ENCODE peak calls at places on chromosome 5, in eight cellular contexts. Q is astrocyte of the hippocampus, F is GM04503, R is memory B cell, W is ACHN, P is body of pancreas, N is HT1080, L is Peyer's patch. U is an unnamed sample.

GRCh38 chr5:157918811-157919742 is 60.1 kb upstream of the CLINT1 start:
- DNase-seq in R (peak; percentile 11), N (no peak), F (no peak), P (no peak), W (no peak), L (no peak), Q (no peak), U (no peak)

GRCh38 chr5:77893225-77893860 is 117.2 kb upstream of the TBCA start:
- DNase-seq in Q (peak; percentile 96), W (peak; percentile 85), N (peak; percentile 98), F (peak; percentile 94), L (no peak), R (no peak), P (no peak), U (no peak)

GRCh38 chr5:38330207-38330606 is 71.8 kb downstream of the EGFLAM start:
- DNase-seq in L (no peak), P (no peak), F (peak; percentile 34), Q (peak; percentile 48), R (no peak), W (no peak), N (peak; percentile 78), U (no peak)

GRCh38 chr5:73440262-73440661 is 8.3 kb downstream of the FOXD1 start:
- DNase-seq in L (no peak), F (no peak), N (no peak), Q (no peak), W (no peak), P (no peak), R (no peak), U (no peak)

GRCh38 chr5:181107699-181108098 is 23.3 kb downstream of the OR2V1 start:
- DNase-seq in P (no peak), N (no peak), Q (no peak), W (no peak), R (no peak), F (no peak), L (no peak), U (no peak)

GRCh38 chr5:94702729-94703128 is 84.3 kb downstream of the SLF1 start:
- DNase-seq in W (no peak), Q (no peak), F (no peak), R (no peak), P (no peak), L (no peak), N (no peak), U (no peak)

GRCh38 chr5:10485142-10485795 is 43.6 kb downstream of the ROPN1L start:
- DNase-seq in Q (peak; percentile 93), P (no peak), L (no peak), N (peak; percentile 48), R (no peak), F (no peak), W (no peak), U (no peak)

GRCh38 chr5:2653991-2654390 is 97.5 kb downstream of the IRX2 start:
- DNase-seq in R (no peak), L (no peak), Q (no peak), W (no peak), F (no peak), P (no peak), N (no peak), U (no peak)

GRCh38 chr5:14147210-14147609 is 4.1 kb downstream of the TRIO start:
- DNase-seq in W (no peak), N (no peak), P (no peak), R (no peak), Q (no peak), L (no peak), F (no peak), U (no peak)

GRCh38 chr5:71528206-71528605 is 58.9 kb upstream of the MCCC2 start:
- DNase-seq in W (no peak), L (no peak), N (no peak), Q (peak; percentile 12), P (no peak), F (peak; percentile 7), R (no peak), U (no peak)

GRCh38 chr5:31365776-31366175 is 166.1 kb downstream of the DROSHA start:
- DNase-seq in F (no peak), N (no peak), Q (no peak), R (no peak), W (no peak), L (no peak), P (no peak), U (no peak)

GRCh38 chr5:180054226-180054625 is 17.3 kb downstream of the RNF130 start:
- DNase-seq in P (no peak), W (no peak), R (no peak), N (no peak), L (no peak), Q (no peak), F (no peak), U (no peak)

GRCh38 chr5:122775713-122776084 is 819 bp downstream of the SNX2 start:
- DNase-seq in R (no peak), Q (no peak), N (peak; percentile 14), F (no peak), W (peak; percentile 40), L (no peak), P (no peak), U (no peak)

GRCh38 chr5:148398698-148399121 is 15.0 kb downstream of the FBXO38 start:
- DNase-seq in P (no peak), N (no peak), L (no peak), W (no peak), R (no peak), Q (no peak), F (no peak), U (no peak)

GRCh38 chr5:6602441-6602840 is 30.4 kb downstream of the NSUN2 start:
- DNase-seq in L (no peak), F (no peak), Q (no peak), P (no peak), R (no peak), W (no peak), N (no peak), U (no peak)

GRCh38 chr5:56279291-56279690 is 46.2 kb upstream of the ANKRD55 start:
- DNase-seq in P (no peak), L (no peak), F (no peak), R (no peak), N (no peak), Q (peak; percentile 26), W (no peak), U (no peak)

GRCh38 chr5:73777192-73777591 is 151.2 kb downstream of the ARHGEF28 start:
- DNase-seq in P (no peak), Q (no peak), W (no peak), F (no peak), L (no peak), R (no peak), N (no peak), U (no peak)

GRCh38 chr5:45609661-45610060 is 86.5 kb downstream of the HCN1 start:
- DNase-seq in F (no peak), R (no peak), W (no peak), N (no peak), P (no peak), L (no peak), Q (no peak), U (no peak)

GRCh38 chr5:13987843-13988464 is 43.5 kb upstream of the DNAH5 start:
- DNase-seq in P (peak; percentile 44), Q (peak; percentile 79), R (peak; percentile 26), F (peak; percentile 25), N (peak; percentile 76), W (peak; percentile 64), L (peak; percentile 35), U (no peak)

GRCh38 chr5:74422671-74423070 is 217.9 kb downstream of the ENC1 start:
- DNase-seq in W (no peak), F (no peak), L (no peak), R (no peak), P (no peak), Q (no peak), N (peak; percentile 46), U (no peak)

GRCh38 chr5:96175090-96175489 is 213.4 kb upstream of the ELL2 start:
- DNase-seq in N (no peak), R (no peak), L (no peak), Q (peak; percentile 11), P (no peak), W (peak; percentile 28), F (no peak), U (no peak)

GRCh38 chr5:146860213-146860891 is 18.2 kb downstream of the PPP2R2B start:
- DNase-seq in R (no peak), F (peak; percentile 5), L (no peak), W (no peak), N (no peak), Q (peak; percentile 85), P (no peak), U (no peak)

GRCh38 chr5:12691330-12691729 is 787.1 kb upstream of the CTNND2 start:
- DNase-seq in N (peak; percentile 58), Q (no peak), W (no peak), L (no peak), P (no peak), F (no peak), R (no peak), U (no peak)

GRCh38 chr5:143824851-143825720 is 13.1 kb downstream of the HMHB1 start:
- DNase-seq in F (no peak), W (peak; percentile 59), P (peak; percentile 84), Q (peak; percentile 90), N (peak; percentile 70), L (peak; percentile 83), R (peak; percentile 91), U (peak; percentile 87)

GRCh38 chr5:139446956-139447779 is 7.8 kb upstream of the DNAJC18 start:
- DNase-seq in Q (no peak), R (no peak), L (no peak), W (no peak), F (no peak), N (peak; percentile 38), P (no peak), U (no peak)

GRCh38 chr5:150989695-150990094 is 30.7 kb upstream of the GPX3 start:
- DNase-seq in L (no peak), W (no peak), F (no peak), R (no peak), Q (no peak), P (no peak), N (no peak), U (no peak)

GRCh38 chr5:6766558-6767191 is 53.4 kb downstream of the TENT4A start:
- DNase-seq in P (peak; percentile 92), R (no peak), L (no peak), Q (peak; percentile 93), N (peak; percentile 96), F (peak; percentile 42), W (peak; percentile 93), U (no peak)

GRCh38 chr5:83653669-83654068 is 67.0 kb downstream of the HAPLN1 start:
- DNase-seq in P (no peak), L (no peak), N (no peak), R (no peak), Q (no peak), W (no peak), F (no peak), U (no peak)

GRCh38 chr5:59542841-59543825 is 350.4 kb downstream of the PDE4D start:
- DNase-seq in R (no peak), F (no peak), Q (peak; percentile 89), W (peak; percentile 87), P (peak; percentile 65), N (no peak), L (no peak), U (no peak)

GRCh38 chr5:115116001-115116400 is 53.7 kb downstream of the TRIM36 start:
- DNase-seq in L (no peak), P (no peak), Q (no peak), N (no peak), W (no peak), R (no peak), F (no peak), U (no peak)

GRCh38 chr5:136053336-136054121 is 24.7 kb downstream of the TGFBI start:
- DNase-seq in W (peak; percentile 94), Q (peak; percentile 94), R (no peak), F (peak; percentile 94), N (peak; percentile 98), P (peak; percentile 20), L (no peak), U (no peak)

GRCh38 chr5:37619353-37619752 is 220.5 kb downstream of the GDNF start:
- DNase-seq in L (no peak), Q (peak; percentile 11), F (peak; percentile 41), N (no peak), R (no peak), W (no peak), P (no peak), U (no peak)

GRCh38 chr5:177473461-177473991 is at the start of gene DBN1:
- DNase-seq in P (peak; percentile 53), N (no peak), F (no peak), W (peak; percentile 54), R (no peak), Q (peak; percentile 88), L (no peak), U (no peak)

GRCh38 chr5:36690041-36690941 is 83.9 kb downstream of the SLC1A3 start:
- DNase-seq in N (peak; percentile 78), L (peak; percentile 73), R (peak; percentile 65), Q (peak; percentile 91), F (no peak), W (peak; percentile 77), P (peak; percentile 80), U (peak; percentile 42)